ENCODE peak calls at places on chromosome 16, in four cellular contexts. B is neuronal stem cell; I is activated T-helper 1 cell treated with anti-CD3 and anti-CD28 coated beads, Interleukin-2, amount 50 U/mL, for 16 hours; N is stimulated activated CD4-positive, alpha-beta T cell treated with anti-CD3 and anti-CD28 coated beads, TNF-alpha, amount 100 ng/mL, for 4 hours. T is an unnamed sample.

GRCh38 chr16:70428178-70428998 is 10.5 kb downstream of the ST3GAL2 start:
- DNase-seq in B (no peak), I (peak), N (no peak), T (peak)

GRCh38 chr16:27269300-27270150 is 953 bp upstream of the NSMCE1 start:
- DNase-seq in B (no peak), I (no peak), N (no peak), T (peak)

GRCh38 chr16:78183886-78184553 is 84.6 kb downstream of the WWOX start:
- DNase-seq in B (no peak), I (no peak), N (no peak), T (peak)

GRCh38 chr16:30054959-30055553 is 10.5 kb upstream of the ALDOA start:
- DNase-seq in B (no peak), I (no peak), N (no peak), T (no peak)

GRCh38 chr16:80791411-80791810 is 13.0 kb downstream of the CDYL2 start:
- DNase-seq in B (no peak), I (no peak), N (no peak), T (no peak)

GRCh38 chr16:10906482-10906881 is 29.5 kb downstream of the CIITA start:
- DNase-seq in B (no peak), I (no peak), N (no peak), T (no peak)

GRCh38 chr16:88288303-88288702 is 94.5 kb upstream of the ZNF469 start:
- DNase-seq in B (no peak), I (no peak), N (no peak), T (no peak)

GRCh38 chr16:83393196-83393981 is 414.4 kb upstream of the HSBP1 start:
- DNase-seq in B (no peak), I (no peak), N (no peak), T (no peak)

GRCh38 chr16:86077243-86077940 is 178.4 kb downstream of the IRF8 start:
- DNase-seq in B (no peak), I (no peak), N (no peak), T (no peak)

GRCh38 chr16:47928008-47928407 is 227.8 kb downstream of the ABCC12 start:
- DNase-seq in B (no peak), I (no peak), N (no peak), T (no peak)

GRCh38 chr16:56938664-56939513 is 6.9 kb downstream of the HERPUD1 start:
- DNase-seq in B (no peak), I (no peak), N (no peak), T (no peak)

GRCh38 chr16:85724936-85725335 is 26.0 kb downstream of the C16orf74 start:
- DNase-seq in B (no peak), I (no peak), N (no peak), T (no peak)

GRCh38 chr16:72894291-72895151 is 153.4 kb downstream of the ZFHX3 start:
- DNase-seq in B (no peak), I (no peak), N (no peak), T (no peak)